ENCODE peak calls at places on chromosomes 11 and 22, in ten cellular contexts. C is NCI-H2081 treated with DMSO at 0.1 percent for 48 hours; M is mucosa of gallbladder; E is HFFc6; A is left colon; T is NCI-H510A treated with DMSO at 0.1 percent for 48 hours; F is GM03348; S is stimulated activated CD4-positive, alpha-beta T cell treated with anti-CD3 and anti-CD28 coated beads, Interleukin-2, amount 100 ng/mL, for 24 hours; Y is naive thymus-derived CD4-positive, alpha-beta T cell; O is Panc1. R is an unnamed sample.

GRCh38 chr11:95144313-95145235 is 54.9 kb downstream of the ENDOD1 start:
- DNase-seq in C (no peak), M (no peak), E (no peak), A (no peak), T (no peak), F (no peak), S (no peak), Y (no peak), O (no peak), R (no peak)

GRCh38 chr22:38716271-38716670 is 10.5 kb downstream of the GTPBP1 start:
- DNase-seq in C (no peak), M (no peak), E (no peak), A (no peak), T (no peak), F (no peak), S (no peak), Y (no peak), O (no peak), R (no peak)

GRCh38 chr11:44003736-44004451 is 43.9 kb upstream of the ACCSL start:
- DNase-seq in C (no peak), M (peak), E (no peak), A (no peak), T (no peak), F (peak), S (no peak), Y (no peak), O (no peak), R (no peak)

GRCh38 chr22:19802001-19802880 is 41.7 kb downstream of the TBX1 start:
- DNase-seq in C (no peak), M (no peak), E (no peak), A (no peak), T (no peak), F (no peak), S (no peak), Y (no peak), O (no peak), R (no peak)

GRCh38 chr11:8886332-8886731 is 24.7 kb upstream of the AKIP1 start:
- DNase-seq in C (no peak), M (no peak), E (no peak), A (no peak), T (peak), F (no peak), S (no peak), Y (no peak), O (no peak), R (no peak)

GRCh38 chr22:23553922-23554870 is 25.9 kb downstream of the IGLL1 start:
- DNase-seq in C (no peak), M (no peak), E (no peak), A (no peak), T (no peak), F (no peak), S (no peak), Y (no peak), O (no peak), R (no peak)

GRCh38 chr11:9906043-9906791 is 242.3 kb downstream of the SWAP70 start:
- DNase-seq in C (no peak), M (no peak), E (peak), A (no peak), T (no peak), F (peak), S (no peak), Y (no peak), O (peak), R (no peak)

GRCh38 chr11:115739878-115740277 is 235.7 kb upstream of the CADM1 start:
- DNase-seq in C (no peak), M (no peak), E (no peak), A (no peak), T (no peak), F (no peak), S (no peak), Y (no peak), O (no peak), R (no peak)

GRCh38 chr11:69808708-69809107 is 10.5 kb downstream of the FGF3 start:
- DNase-seq in C (no peak), M (no peak), E (no peak), A (no peak), T (no peak), F (no peak), S (no peak), Y (no peak), O (no peak), R (no peak)

GRCh38 chr11:17918049-17918605 is 94.7 kb downstream of the SERGEF start:
- DNase-seq in C (no peak), M (no peak), E (no peak), A (no peak), T (no peak), F (no peak), S (no peak), Y (no peak), O (no peak), R (no peak)

GRCh38 chr11:27916541-27917100 is 191.3 kb downstream of the KIF18A start:
- DNase-seq in C (no peak), M (no peak), E (no peak), A (no peak), T (no peak), F (no peak), S (no peak), Y (no peak), O (no peak), R (no peak)

GRCh38 chr22:26887456-26887855 is 230.1 kb downstream of the MIAT start:
- DNase-seq in C (no peak), M (no peak), E (peak), A (no peak), T (no peak), F (peak), S (no peak), Y (no peak), O (no peak), R (no peak)

GRCh38 chr11:76293189-76293631 is 86.9 kb upstream of the WNT11 start:
- DNase-seq in C (no peak), M (no peak), E (no peak), A (no peak), T (no peak), F (no peak), S (peak), Y (no peak), O (no peak), R (no peak)

GRCh38 chr11:9231848-9232177 is 33.3 kb downstream of the DENND5A start:
- DNase-seq in C (no peak), M (no peak), E (peak), A (no peak), T (no peak), F (peak), S (no peak), Y (no peak), O (no peak), R (peak)

GRCh38 chr11:111723595-111723994 is 42.6 kb downstream of the PPP2R1B start:
- DNase-seq in C (no peak), M (no peak), E (no peak), A (no peak), T (no peak), F (no peak), S (no peak), Y (no peak), O (no peak), R (no peak)

GRCh38 chr11:112082729-112083128 is 3.8 kb downstream of the TIMM8B start:
- DNase-seq in C (no peak), M (no peak), E (peak), A (no peak), T (no peak), F (peak), S (peak), Y (no peak), O (peak), R (no peak)

GRCh38 chr11:103967985-103968384 is 68.5 kb upstream of the DDI1 start:
- DNase-seq in C (no peak), M (no peak), E (no peak), A (no peak), T (peak), F (no peak), S (no peak), Y (no peak), O (no peak), R (no peak)

GRCh38 chr11:66265531-66266377 is 2.7 kb upstream of the RAB1B start:
- DNase-seq in C (no peak), M (no peak), E (no peak), A (no peak), T (no peak), F (no peak), S (no peak), Y (no peak), O (no peak), R (no peak)

GRCh38 chr11:133272386-133272785 is 259.9 kb downstream of the OPCML start:
- DNase-seq in C (no peak), M (no peak), E (no peak), A (no peak), T (no peak), F (no peak), S (no peak), Y (no peak), O (no peak), R (no peak)

GRCh38 chr11:122093731-122094130 is 22.3 kb downstream of the BLID start:
- DNase-seq in C (no peak), M (no peak), E (peak), A (no peak), T (no peak), F (no peak), S (no peak), Y (no peak), O (no peak), R (no peak)

GRCh38 chr22:49638788-49639187 is 188.9 kb downstream of the BRD1 start:
- DNase-seq in C (no peak), M (peak), E (no peak), A (no peak), T (no peak), F (no peak), S (no peak), Y (no peak), O (no peak), R (no peak)

GRCh38 chr11:16801288-16801980 is 63.0 kb downstream of the C11orf58 start:
- DNase-seq in C (no peak), M (no peak), E (no peak), A (no peak), T (no peak), F (no peak), S (no peak), Y (no peak), O (no peak), R (no peak)

GRCh38 chr11:14345668-14346067 is 13.3 kb downstream of the RRAS2 start:
- DNase-seq in C (no peak), M (no peak), E (peak), A (no peak), T (no peak), F (no peak), S (no peak), Y (no peak), O (no peak), R (no peak)

GRCh38 chr22:22352376-22352999 is 107.9 kb downstream of the VPREB1 start:
- DNase-seq in C (no peak), M (no peak), E (no peak), A (no peak), T (no peak), F (no peak), S (no peak), Y (no peak), O (no peak), R (no peak)

R was measured in CD4-positive, alpha-beta memory T cell.